ENCODE peak calls at places on chromosomes 1 and 21, in nine cellular contexts. M is testis, O is esophagus squamous epithelium, H is uterus, D is stomach, P is tibial nerve, R is ovary, A is K562, G is body of pancreas. I is an unnamed sample.
A peak's percentile ranks its signal among the peaks of the same experiment; 100 is the strongest.

GRCh38 chr1:225427249-225428065 is at the start of gene LBR:
- DNase-seq in M (peak; percentile 34), O (no peak), H (no peak), D (peak; percentile 44), P (no peak), R (peak; percentile 60), A (no peak), G (peak; percentile 43), I (no peak)

GRCh38 chr1:203463469-203464062 is 12.0 kb upstream of the PRELP start:
- DNase-seq in M (no peak), O (no peak), H (no peak), D (no peak), P (no peak), R (peak; percentile 67), A (no peak), G (no peak), I (no peak)

GRCh38 chr21:32392880-32393676 is at the start of gene URB1:
- DNase-seq in M (peak; percentile 95), O (peak; percentile 59), H (peak; percentile 96), D (peak; percentile 93), P (peak; percentile 86), R (peak; percentile 97), A (peak; percentile 99), G (peak; percentile 92), I (peak; percentile 96)

GRCh38 chr1:167533851-167534300 is 15.5 kb upstream of the CD247 start:
- DNase-seq in M (peak; percentile 84), O (peak; percentile 17), H (peak; percentile 67), D (peak; percentile 76), P (no peak), R (peak; percentile 54), A (peak; percentile 88), G (peak; percentile 74), I (no peak)

GRCh38 chr1:209651148-209651547 is 1.1 kb downstream of the LAMB3 start:
- DNase-seq in M (peak; percentile 38), O (no peak), H (no peak), D (peak; percentile 78), P (no peak), R (no peak), A (peak; percentile 70), G (peak; percentile 90), I (peak; percentile 94)

GRCh38 chr1:82318921-82319320 is 518.2 kb downstream of the ADGRL2 start:
- DNase-seq in M (no peak), O (no peak), H (no peak), D (no peak), P (no peak), R (no peak), A (no peak), G (no peak), I (no peak)

GRCh38 chr1:236239186-236239585 is 42.6 kb downstream of the ERO1B start:
- DNase-seq in M (no peak), O (no peak), H (no peak), D (no peak), P (no peak), R (no peak), A (no peak), G (no peak), I (no peak)

GRCh38 chr1:151326619-151327222 is 495 bp downstream of the PI4KB start:
- DNase-seq in M (peak; percentile 61), O (peak; percentile 17), H (peak; percentile 60), D (peak; percentile 38), P (no peak), R (no peak), A (no peak), G (peak; percentile 32), I (no peak)

GRCh38 chr1:12231276-12231595 is 1.4 kb downstream of the VPS13D start:
- DNase-seq in M (no peak), O (no peak), H (no peak), D (no peak), P (no peak), R (no peak), A (no peak), G (no peak), I (no peak)

GRCh38 chr1:12229835-12230548 is at the start of gene VPS13D:
- DNase-seq in M (peak; percentile 90), O (peak; percentile 17), H (peak; percentile 80), D (peak; percentile 89), P (peak; percentile 70), R (peak; percentile 87), A (peak; percentile 97), G (peak; percentile 87), I (no peak)

GRCh38 chr1:12230549-12231275 is 882 bp downstream of the VPS13D start:
- DNase-seq in M (peak; percentile 63), O (no peak), H (peak; percentile 23), D (peak; percentile 64), P (no peak), R (peak; percentile 43), A (peak; percentile 72), G (peak; percentile 85), I (no peak)

GRCh38 chr1:12228979-12229378 is 851 bp upstream of the VPS13D start:
- DNase-seq in M (no peak), O (no peak), H (no peak), D (no peak), P (no peak), R (no peak), A (peak; percentile 62), G (no peak), I (no peak)

GRCh38 chr1:12229386-12229834 is 420 bp upstream of the VPS13D start:
- DNase-seq in M (no peak), O (no peak), H (no peak), D (no peak), P (no peak), R (no peak), A (no peak), G (no peak), I (no peak)
- H3K4me3 ChIP-seq in M (peak overlapping the region; percentile 98), O (peak overlapping the region; percentile 76), H (peak overlapping the region; percentile 100), D (peak overlapping the region; percentile 98), P (no peak overlapping the region), R (peak overlapping the region; percentile 100), A (peak overlapping the region; percentile 96), G (no peak overlapping the region), I (peak overlapping the region; percentile 100)

DNA sequence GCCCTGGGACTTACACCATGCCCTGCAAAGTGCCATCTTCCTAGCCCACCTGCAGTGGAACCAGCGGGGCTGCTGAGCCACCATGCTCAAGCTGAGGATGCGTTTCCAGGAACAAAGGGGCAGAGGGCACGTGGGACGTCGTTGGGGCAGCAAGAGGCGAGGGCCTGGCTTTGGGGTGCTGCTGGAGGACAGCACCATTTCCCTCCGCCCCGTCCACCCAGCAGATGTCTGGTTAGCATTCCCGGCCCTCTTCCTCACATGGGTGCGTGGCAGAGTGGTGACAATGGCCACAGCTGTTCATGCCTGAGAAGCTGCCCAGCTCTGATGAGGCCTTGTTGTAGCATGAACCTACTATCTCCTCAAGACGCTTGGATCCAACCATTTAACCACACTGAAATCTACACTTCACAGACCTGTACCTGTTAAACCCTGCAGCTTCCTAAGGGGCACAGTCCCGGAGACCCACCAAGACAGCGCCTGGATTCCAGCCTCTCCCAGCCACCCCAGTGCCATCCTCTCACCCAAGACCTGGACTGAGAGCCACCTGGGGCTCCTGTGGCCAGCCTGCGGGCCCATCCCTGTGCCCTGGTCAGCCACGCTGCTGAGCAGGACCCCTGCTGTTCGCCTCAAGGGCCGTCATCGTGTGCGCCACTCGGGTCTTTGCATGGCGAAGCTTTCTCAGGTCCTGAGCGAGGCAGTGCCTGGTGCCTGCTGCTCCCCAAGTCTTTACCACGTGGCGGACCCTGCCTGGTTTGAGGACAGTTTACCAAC is 33.2 kb downstream of the SLC45A1 start:
- DNase-seq in M (no peak), O (no peak), H (peak; percentile 16), D (no peak), P (no peak), R (peak; percentile 37), A (no peak), G (no peak), I (no peak)
- TF ChIP-seq POLR2A in M (no peak), O (no peak), H (no peak), D (no peak), P (no peak), R (no peak), A (peak; percentile 52), G (no peak), I (no peak)

GRCh38 chr1:1780598-1781525 is 2.6 kb upstream of the NADK start:
- DNase-seq in M (no peak), O (no peak), H (no peak), D (no peak), P (no peak), R (no peak), A (no peak), G (no peak), I (no peak)

GRCh38 chr1:1777950-1778826 is at the start of gene NADK:
- DNase-seq in M (peak; percentile 64), O (no peak), H (peak; percentile 74), D (peak; percentile 74), P (no peak), R (peak; percentile 69), A (peak; percentile 93), G (peak; percentile 68), I (no peak)

GRCh38 chr1:1778827-1779675 is 781 bp upstream of the NADK start:
- DNase-seq in M (peak; percentile 66), O (peak; percentile 80), H (peak; percentile 48), D (peak; percentile 92), P (peak; percentile 53), R (peak; percentile 56), A (no peak), G (peak; percentile 82), I (no peak)

GRCh38 chr1:1781526-1781903 is 3.2 kb upstream of the NADK start:
- DNase-seq in M (peak; percentile 36), O (no peak), H (no peak), D (no peak), P (no peak), R (no peak), A (no peak), G (no peak), I (no peak)

DNA sequence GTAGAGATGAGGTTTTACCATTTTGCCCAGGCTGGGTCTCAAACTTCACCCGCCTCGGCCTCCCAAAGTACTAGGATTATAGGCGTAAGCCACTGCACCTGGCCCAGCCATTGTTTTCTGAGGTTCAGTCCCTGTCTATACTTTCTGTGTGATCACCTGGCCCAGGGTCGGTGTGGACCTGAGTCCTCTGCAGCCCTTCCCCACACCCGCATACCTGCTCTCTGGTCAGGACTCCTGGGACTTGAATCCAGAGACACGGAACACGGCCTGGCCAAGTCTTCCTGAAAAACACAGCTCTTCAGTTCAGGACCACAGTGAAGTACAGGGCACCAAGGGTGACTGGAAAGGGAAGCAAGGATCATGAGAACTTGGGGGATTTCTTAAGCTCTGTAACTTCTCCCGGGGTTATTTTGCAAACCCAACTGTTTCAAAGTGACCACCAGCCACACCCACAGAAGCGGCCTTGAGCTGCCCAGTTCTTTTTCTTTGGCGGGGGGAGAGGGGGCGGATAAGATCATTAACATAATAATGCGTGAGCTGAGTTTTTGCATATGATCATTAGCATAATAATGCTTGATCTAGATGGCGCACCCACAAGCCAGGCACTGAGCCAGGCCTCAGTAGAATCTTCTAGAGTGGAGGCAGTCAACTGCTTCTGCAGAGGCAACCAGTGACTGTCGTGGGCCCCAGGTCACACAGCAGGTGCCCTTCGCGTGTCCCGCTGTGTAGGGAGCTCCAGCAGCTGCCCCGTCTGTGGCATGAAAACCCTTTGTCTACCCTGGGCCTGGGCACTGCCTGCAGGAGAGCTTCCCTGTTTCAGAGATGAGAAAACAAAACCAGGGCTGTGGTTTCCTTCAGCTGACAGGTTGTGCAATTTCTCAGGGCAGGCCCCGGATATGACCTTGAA is 1.7 kb upstream of the NADK start:
- DNase-seq in M (peak; percentile 81), O (no peak), H (no peak), D (peak; percentile 75), P (peak; percentile 47), R (no peak), A (peak; percentile 42), G (peak; percentile 54), I (no peak)
- H3K4me3 ChIP-seq in M (no peak overlapping the region), O (peak overlapping the region; percentile 2), H (no peak overlapping the region), D (peak overlapping the region; percentile 93), P (no peak overlapping the region), R (no peak overlapping the region), A (no peak overlapping the region), G (no peak overlapping the region), I (peak overlapping the region; percentile 80)

DNA sequence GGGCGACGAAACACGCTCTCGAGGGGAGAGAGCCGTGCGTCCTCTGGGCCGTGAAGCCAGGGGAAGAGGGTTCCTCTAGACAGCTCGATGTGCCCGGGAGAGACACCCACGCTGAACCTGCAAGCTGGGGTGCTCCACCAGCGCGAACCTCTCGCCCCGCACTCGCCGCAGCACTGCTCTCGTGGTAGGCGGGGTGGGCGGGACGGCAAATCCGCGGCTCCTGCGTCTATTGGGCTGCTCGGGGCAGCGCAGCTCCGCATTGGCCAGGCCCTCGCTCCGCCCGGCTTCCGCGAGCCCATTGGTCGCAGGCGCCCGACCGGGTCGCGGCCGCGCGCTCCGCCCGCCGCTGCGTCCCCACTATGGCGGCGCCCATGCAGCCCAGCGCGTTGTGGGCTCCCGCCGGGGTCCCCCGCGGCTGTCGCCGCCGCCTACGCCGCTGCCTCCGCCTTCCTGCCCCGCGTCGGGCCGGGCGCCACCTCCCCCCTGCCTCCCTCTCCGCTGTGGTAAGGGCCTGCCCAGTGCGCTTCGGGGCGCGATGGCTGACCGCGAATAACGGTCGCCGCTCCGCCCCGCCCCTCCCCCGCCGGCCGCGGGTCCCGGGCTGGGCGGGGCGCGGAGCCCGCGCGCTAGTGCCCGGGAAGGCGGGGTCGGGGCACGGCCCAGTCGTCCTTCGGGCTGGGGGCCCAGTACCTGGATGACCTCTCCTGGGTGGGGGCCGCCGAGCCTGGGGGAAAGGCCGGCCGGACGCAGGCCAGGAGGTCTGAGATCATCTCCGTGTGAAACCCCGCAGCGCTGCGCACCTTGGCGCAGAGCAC is at the start of gene ST3GAL3:
- DNase-seq in M (peak; percentile 96), O (peak; percentile 51), H (peak; percentile 89), D (peak; percentile 92), P (peak; percentile 81), R (peak; percentile 86), A (peak; percentile 99), G (peak; percentile 92), I (peak; percentile 96)
- TF ChIP-seq POLR2A in M (no peak), O (peak; percentile 52), H (peak; percentile 78), D (no peak), P (peak; percentile 8), R (peak; percentile 46), A (peak; percentile 98), G (peak; percentile 36), I (no peak)

I was measured in esophagus muscularis mucosa.